ENCODE peak calls at places on chromosome 7, in four cellular contexts. I is HepG2, L is HCT116, D is K562. P is an unnamed sample. For H3K27me3, the result is how much of the 10 kb centered on the place peaks cover.

GRCh38 chr7:22351329-22351692 is 5.6 kb downstream of the RAPGEF5 start:
- DNase-seq in I (peak), L (no peak), D (no peak), P (no peak)

GRCh38 chr7:45681596-45682357 is 107.6 kb downstream of the ADCY1 start:
- DNase-seq in I (no peak), L (no peak), D (no peak), P (no peak)

GRCh38 chr7:134694299-134694698 is 47.6 kb downstream of the BPGM start:
- DNase-seq in I (no peak), L (no peak), D (peak), P (no peak)

GRCh38 chr7:112337177-112337576 is 113.1 kb upstream of the IFRD1 start:
- DNase-seq in I (no peak), L (no peak), D (no peak), P (no peak)

GRCh38 chr7:127571741-127572505 is 13.5 kb downstream of the GCC1 start:
- DNase-seq in I (no peak), L (no peak), D (no peak), P (no peak)

GRCh38 chr7:49866910-49867309 is 93.5 kb downstream of the VWC2 start:
- DNase-seq in I (no peak), L (no peak), D (no peak), P (no peak)

GRCh38 chr7:64999165-65000004 is 7.1 kb downstream of the ERV3-1 start:
- DNase-seq in I (peak), L (no peak), D (peak), P (no peak)

GRCh38 chr7:107938448-107939250 is 47.7 kb downstream of the DLD start:
- DNase-seq in I (no peak), L (no peak), D (no peak), P (no peak)

GRCh38 chr7:129557686-129558481 is 53.6 kb upstream of the NRF1 start:
- DNase-seq in I (no peak), L (no peak), D (peak), P (no peak)

GRCh38 chr7:116950889-116951351 is 2.4 kb upstream of the ST7 start:
- DNase-seq in I (no peak), L (no peak), D (peak), P (no peak)

GRCh38 chr7:51121945-51122425 is 194.6 kb downstream of the COBL start:
- DNase-seq in I (no peak), L (no peak), D (no peak), P (peak)

GRCh38 chr7:95723583-95724180 is 48.7 kb upstream of the DYNC1I1 start:
- DNase-seq in I (peak), L (peak), D (peak), P (peak)

GRCh38 chr7:34107306-34107705 is 202.0 kb downstream of the BMPER start:
- DNase-seq in I (no peak), L (no peak), D (no peak), P (no peak)

GRCh38 chr7:17689361-17689760 is 250.9 kb downstream of the SNX13 start:
- DNase-seq in I (no peak), L (no peak), D (no peak), P (no peak)

GRCh38 chr7:17685141-17685540 is 255.2 kb downstream of the SNX13 start:
- DNase-seq in I (no peak), L (no peak), D (no peak), P (no peak)

GRCh38 chr7:17690030-17690429 is 250.3 kb downstream of the SNX13 start:
- DNase-seq in I (no peak), L (no peak), D (peak), P (no peak)
- H3K27ac ChIP-seq in I (no peak), L (no peak), D (no peak), P (no peak)

DNA sequence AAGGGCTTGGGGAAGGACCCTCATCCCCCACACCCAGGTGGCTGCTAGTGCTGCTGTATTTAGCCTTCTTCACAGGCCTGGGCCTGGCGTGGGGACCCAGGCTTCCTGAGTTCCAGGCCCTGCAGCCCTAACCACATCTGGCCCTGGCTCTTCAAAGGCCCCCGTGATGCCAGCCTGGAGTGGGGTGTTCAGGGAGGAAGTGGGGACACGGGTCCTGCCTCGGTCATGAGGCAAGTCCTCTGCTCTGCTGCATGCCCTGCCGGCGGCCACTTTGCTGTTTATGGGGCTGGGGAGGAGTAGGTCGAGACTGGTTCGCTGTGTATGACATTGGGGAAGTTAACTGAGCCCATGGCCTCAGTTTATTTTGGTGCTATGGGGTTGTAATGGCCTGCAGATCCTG is 8.5 kb upstream of the AQP1 start:
- DNase-seq in I (no peak), L (no peak), D (no peak), P (no peak)
- TF ChIP-seq TCF7L2 in I (no peak), L (no peak), D (no peak), P (no peak)

GRCh38 chr7:155469311-155470185 is 11.6 kb downstream of the EN2 start:
- DNase-seq in I (no peak), L (no peak), D (no peak), P (no peak)

GRCh38 chr7:155470186-155470487 is 12.2 kb downstream of the EN2 start:
- DNase-seq in I (no peak), L (no peak), D (no peak), P (no peak)

GRCh38 chr7:155466814-155467675 is 9.1 kb downstream of the EN2 start:
- DNase-seq in I (peak), L (no peak), D (no peak), P (no peak)

GRCh38 chr7:155466142-155466813 is 8.3 kb downstream of the EN2 start:
- DNase-seq in I (no peak), L (no peak), D (no peak), P (no peak)

GRCh38 chr7:155467846-155468821 is 10.2 kb downstream of the EN2 start:
- DNase-seq in I (no peak), L (no peak), D (no peak), P (no peak)
- H3K27me3 ChIP-seq in I (half or more), L (under half), D (half or more), P (under half)

GRCh38 chr7:46811529-46811928 is 770.4 kb downstream of the TNS3 start:
- DNase-seq in I (no peak), L (no peak), D (no peak), P (no peak)
- H3K27ac ChIP-seq in I (no peak), L (no peak), D (no peak), P (no peak)

GRCh38 chr7:131370523-131370968 is 42.9 kb downstream of the MKLN1 start:
- DNase-seq in I (no peak), L (no peak), D (peak), P (no peak)

GRCh38 chr7:131371411-131371810 is 43.7 kb downstream of the MKLN1 start:
- DNase-seq in I (no peak), L (no peak), D (no peak), P (no peak)

GRCh38 chr7:131372554-131372953 is 44.9 kb downstream of the MKLN1 start:
- DNase-seq in I (no peak), L (no peak), D (no peak), P (no peak)

GRCh38 chr7:131365876-131366275 is 38.2 kb downstream of the MKLN1 start:
- DNase-seq in I (no peak), L (no peak), D (no peak), P (no peak)

GRCh38 chr7:131369354-131369753 is 41.7 kb downstream of the MKLN1 start:
- DNase-seq in I (no peak), L (no peak), D (peak), P (no peak)
- TF ChIP-seq TCF7L2 in I (no peak), L (no peak), D (no peak), P (no peak)

DNA sequence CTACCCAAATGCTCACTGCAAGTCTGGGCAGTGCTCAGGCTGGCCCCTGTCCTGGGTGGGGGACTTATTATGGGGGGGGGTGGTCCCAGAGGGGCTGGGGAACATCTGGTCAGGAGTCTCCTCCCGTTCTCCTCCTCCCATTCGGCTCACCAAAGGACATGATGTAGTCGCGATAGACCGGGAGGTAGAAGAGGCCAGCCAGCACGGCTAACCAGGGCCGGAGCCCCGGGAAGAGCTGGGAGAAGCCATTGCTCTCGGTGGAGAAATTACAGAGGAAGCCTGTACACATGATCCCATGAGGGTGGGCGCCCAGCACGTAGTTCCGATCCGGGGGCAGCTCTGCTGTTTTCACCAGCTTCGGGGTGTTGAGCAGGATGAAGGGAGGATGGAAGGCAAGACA is 2.4 kb downstream of the MOGAT3 start:
- DNase-seq in I (no peak), L (no peak), D (no peak), P (no peak)
- H3K27me3 ChIP-seq in I (under half), L (under half), D (under half), P (under half)

DNA sequence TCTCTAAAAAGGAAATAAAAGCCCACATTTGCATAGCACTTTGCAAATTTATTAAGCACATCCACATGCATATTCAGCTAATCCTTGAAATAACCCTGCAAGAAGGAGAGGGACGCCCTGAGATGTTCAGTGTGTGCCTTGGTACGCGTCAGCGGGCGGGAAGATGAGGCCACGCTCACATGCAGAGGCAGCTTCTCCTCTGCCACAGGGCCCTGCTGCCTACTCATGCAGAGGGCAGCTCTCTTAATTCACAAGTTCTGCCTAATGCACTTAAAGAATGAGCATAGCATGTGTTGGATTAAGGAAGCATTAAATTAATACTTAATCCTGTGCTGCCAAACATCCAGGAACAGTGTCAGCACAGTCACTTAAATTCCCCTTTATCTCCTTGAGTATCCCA is 132.3 kb downstream of the HECW1 start:
- DNase-seq in I (no peak), L (no peak), D (no peak), P (no peak)
- H3K27ac ChIP-seq in I (no peak), L (no peak), D (no peak), P (no peak)

GRCh38 chr7:139597028-139597427 is 73.5 kb downstream of the CLEC2L start:
- DNase-seq in I (no peak), L (no peak), D (no peak), P (no peak)

GRCh38 chr7:139594911-139595476 is 71.5 kb downstream of the CLEC2L start:
- DNase-seq in I (no peak), L (no peak), D (no peak), P (no peak)

GRCh38 chr7:139596626-139597025 is 73.1 kb downstream of the CLEC2L start:
- DNase-seq in I (no peak), L (no peak), D (no peak), P (no peak)

GRCh38 chr7:139598642-139599041 is 75.2 kb downstream of the CLEC2L start:
- DNase-seq in I (no peak), L (no peak), D (no peak), P (no peak)

GRCh38 chr7:139595806-139596205 is 72.3 kb downstream of the CLEC2L start:
- DNase-seq in I (no peak), L (no peak), D (no peak), P (no peak)
- TF ChIP-seq TCF7L2 in I (no peak), L (no peak), D (no peak), P (no peak)

P was measured in Panc1.